ENCODE peak calls at places on chromosomes 1 and 21, in seven cellular contexts. One of them, this sample, is unnamed.
A peak's percentile ranks its signal among the peaks of the same experiment; 100 is the strongest.

GRCh38 chr1:150420560-150421265 is 56.8 kb downstream of the RPRD2 start:
- DNase-seq in endothelial cell of umbilical vein: peak; percentile 83
- DNase-seq in GM12878: no peak
- DNase-seq in K562: no peak
- DNase-seq in HCT116: no peak
- DNase-seq in SK-N-SH: peak; percentile 47
- DNase-seq in HepG2: no peak
- DNase-seq in this sample: no peak

GRCh38 chr1:223776075-223776814 is 63.9 kb downstream of the CAPN2 start:
- DNase-seq in K562: peak; percentile 86
- DNase-seq in HepG2: no peak
- DNase-seq in GM12878: no peak
- DNase-seq in SK-N-SH: no peak
- DNase-seq in HCT116: peak; percentile 38
- DNase-seq in endothelial cell of umbilical vein: peak; percentile 95
- DNase-seq in this sample: no peak

GRCh38 chr1:185690527-185690926 is 43.7 kb upstream of the HMCN1 start:
- DNase-seq in K562: no peak
- DNase-seq in HCT116: no peak
- DNase-seq in endothelial cell of umbilical vein: no peak
- DNase-seq in HepG2: no peak
- DNase-seq in GM12878: no peak
- DNase-seq in SK-N-SH: no peak
- DNase-seq in this sample: no peak

GRCh38 chr1:153805042-153805745 is 30.0 kb downstream of the SLC27A3 start:
- DNase-seq in GM12878: peak; percentile 98
- DNase-seq in SK-N-SH: no peak
- DNase-seq in K562: peak; percentile 77
- DNase-seq in endothelial cell of umbilical vein: peak; percentile 19
- DNase-seq in HCT116: peak; percentile 78
- DNase-seq in HepG2: no peak
- DNase-seq in this sample: no peak

GRCh38 chr21:19684328-19684727 is 1280.7 kb upstream of the TMPRSS15 start:
- DNase-seq in GM12878: no peak
- DNase-seq in SK-N-SH: peak; percentile 0
- DNase-seq in K562: no peak
- DNase-seq in HCT116: no peak
- DNase-seq in endothelial cell of umbilical vein: no peak
- DNase-seq in HepG2: no peak
- DNase-seq in this sample: no peak

GRCh38 chr1:11671544-11672286 is 7.7 kb downstream of the FBXO6 start:
- DNase-seq in endothelial cell of umbilical vein: peak; percentile 26
- DNase-seq in HepG2: peak; percentile 88
- DNase-seq in GM12878: no peak
- DNase-seq in HCT116: no peak
- DNase-seq in SK-N-SH: no peak
- DNase-seq in K562: peak; percentile 86
- DNase-seq in this sample: no peak

GRCh38 chr1:12191242-12192032 is 24.6 kb downstream of the TNFRSF1B start:
- DNase-seq in endothelial cell of umbilical vein: no peak
- DNase-seq in GM12878: no peak
- DNase-seq in HCT116: no peak
- DNase-seq in SK-N-SH: no peak
- DNase-seq in K562: no peak
- DNase-seq in HepG2: no peak
- DNase-seq in this sample: no peak

GRCh38 chr1:112954059-112954458 is 1.9 kb downstream of the SLC16A1 start:
- DNase-seq in SK-N-SH: no peak
- DNase-seq in endothelial cell of umbilical vein: peak; percentile 57
- DNase-seq in HepG2: no peak
- DNase-seq in K562: peak; percentile 21
- DNase-seq in HCT116: no peak
- DNase-seq in GM12878: no peak
- DNase-seq in this sample: no peak

GRCh38 chr1:208475449-208475848 is 231.3 kb upstream of the PLXNA2 start:
- DNase-seq in K562: no peak
- DNase-seq in SK-N-SH: no peak
- DNase-seq in HCT116: no peak
- DNase-seq in GM12878: no peak
- DNase-seq in HepG2: no peak
- DNase-seq in endothelial cell of umbilical vein: no peak
- DNase-seq in this sample: no peak

GRCh38 chr1:223215026-223215425 is 72.0 kb upstream of the TLR5 start:
- DNase-seq in endothelial cell of umbilical vein: no peak
- DNase-seq in SK-N-SH: no peak
- DNase-seq in GM12878: no peak
- DNase-seq in K562: no peak
- DNase-seq in HCT116: no peak
- DNase-seq in HepG2: no peak
- DNase-seq in this sample: no peak

GRCh38 chr1:18294437-18295176 is 186.1 kb upstream of the KLHDC7A start:
- DNase-seq in SK-N-SH: no peak
- DNase-seq in GM12878: no peak
- DNase-seq in endothelial cell of umbilical vein: no peak
- DNase-seq in HCT116: no peak
- DNase-seq in K562: no peak
- DNase-seq in HepG2: no peak
- DNase-seq in this sample: no peak

GRCh38 chr1:62841587-62842169 is 57.7 kb downstream of the ATG4C start:
- DNase-seq in SK-N-SH: peak; percentile 52
- DNase-seq in K562: peak; percentile 71
- DNase-seq in HepG2: peak; percentile 54
- DNase-seq in endothelial cell of umbilical vein: peak; percentile 70
- DNase-seq in GM12878: peak; percentile 15
- DNase-seq in HCT116: peak; percentile 49
- DNase-seq in this sample: peak; percentile 84

GRCh38 chr1:85198864-85199263 is 2.0 kb downstream of the SYDE2 start:
- DNase-seq in K562: no peak
- DNase-seq in endothelial cell of umbilical vein: peak; percentile 24
- DNase-seq in GM12878: no peak
- DNase-seq in HCT116: no peak
- DNase-seq in HepG2: no peak
- DNase-seq in SK-N-SH: no peak
- DNase-seq in this sample: no peak

GRCh38 chr1:17559618-17560419 is 20.3 kb downstream of the ARHGEF10L start:
- DNase-seq in HCT116: no peak
- DNase-seq in SK-N-SH: no peak
- DNase-seq in K562: no peak
- DNase-seq in endothelial cell of umbilical vein: no peak
- DNase-seq in HepG2: no peak
- DNase-seq in GM12878: no peak
- DNase-seq in this sample: no peak

GRCh38 chr1:118783095-118783758 is 204.9 kb downstream of the TBX15 start:
- DNase-seq in HepG2: no peak
- DNase-seq in HCT116: no peak
- DNase-seq in GM12878: no peak
- DNase-seq in K562: no peak
- DNase-seq in endothelial cell of umbilical vein: no peak
- DNase-seq in SK-N-SH: no peak
- DNase-seq in this sample: no peak

GRCh38 chr1:1302951-1303509 is 4.7 kb downstream of the ACAP3 start:
- DNase-seq in GM12878: no peak
- DNase-seq in SK-N-SH: no peak
- DNase-seq in K562: no peak
- DNase-seq in endothelial cell of umbilical vein: no peak
- DNase-seq in HCT116: no peak
- DNase-seq in HepG2: no peak
- DNase-seq in this sample: no peak

GRCh38 chr1:202811296-202812175 is 782 bp downstream of the PCAT6 start:
- DNase-seq in K562: peak; percentile 44
- DNase-seq in HCT116: no peak
- DNase-seq in GM12878: no peak
- DNase-seq in endothelial cell of umbilical vein: no peak
- DNase-seq in SK-N-SH: peak; percentile 71
- DNase-seq in HepG2: peak; percentile 29
- DNase-seq in this sample: no peak

GRCh38 chr21:33470701-33471100 is 9.1 kb downstream of the TMEM50B start:
- DNase-seq in K562: no peak
- DNase-seq in SK-N-SH: no peak
- DNase-seq in GM12878: no peak
- DNase-seq in endothelial cell of umbilical vein: no peak
- DNase-seq in HCT116: no peak
- DNase-seq in HepG2: no peak
- DNase-seq in this sample: no peak

GRCh38 chr21:33477066-33477465 is 2.7 kb downstream of the TMEM50B start:
- DNase-seq in HepG2: no peak
- DNase-seq in K562: no peak
- DNase-seq in HCT116: no peak
- DNase-seq in SK-N-SH: no peak
- DNase-seq in GM12878: no peak
- DNase-seq in endothelial cell of umbilical vein: no peak
- DNase-seq in this sample: no peak

GRCh38 chr21:33478182-33478581 is 1.6 kb downstream of the TMEM50B start:
- DNase-seq in GM12878: no peak
- DNase-seq in SK-N-SH: no peak
- DNase-seq in HCT116: no peak
- DNase-seq in K562: peak; percentile 20
- DNase-seq in endothelial cell of umbilical vein: no peak
- DNase-seq in HepG2: no peak
- DNase-seq in this sample: no peak

GRCh38 chr21:33478858-33479678 is 706 bp downstream of the TMEM50B start:
- DNase-seq in endothelial cell of umbilical vein: peak; percentile 48
- DNase-seq in HCT116: no peak
- DNase-seq in HepG2: peak; percentile 10
- DNase-seq in SK-N-SH: peak; percentile 69
- DNase-seq in GM12878: no peak
- DNase-seq in K562: peak; percentile 64
- DNase-seq in this sample: no peak

DNA sequence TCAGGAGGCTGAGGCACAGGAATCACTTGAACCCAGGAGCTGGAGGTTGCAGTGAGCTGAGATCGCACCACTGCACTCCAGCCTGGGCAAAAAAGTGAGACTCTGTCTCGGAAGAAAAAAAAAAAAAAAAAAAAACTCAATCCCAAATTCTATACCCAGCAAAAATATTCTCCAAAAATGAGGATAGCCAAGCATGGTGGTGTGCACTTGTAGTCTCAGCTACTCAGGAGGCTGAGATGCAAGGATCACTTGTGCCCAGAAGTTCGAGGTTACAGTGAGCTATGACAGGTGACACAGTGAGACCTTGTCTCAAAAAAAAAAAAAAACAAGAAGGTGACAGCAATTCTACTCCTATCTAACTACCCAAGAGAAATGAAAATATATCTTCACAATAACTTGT is 6.4 kb downstream of the TMEM50B start:
- DNase-seq in endothelial cell of umbilical vein: no peak
- DNase-seq in K562: no peak
- DNase-seq in HepG2: no peak
- DNase-seq in SK-N-SH: no peak
- DNase-seq in HCT116: no peak
- DNase-seq in GM12878: no peak
- DNase-seq in this sample: no peak
- H3K4me3 ChIP-seq in endothelial cell of umbilical vein: no peak overlapping the region
- H3K4me3 ChIP-seq in K562: no peak overlapping the region
- H3K4me3 ChIP-seq in HepG2: no peak overlapping the region
- H3K4me3 ChIP-seq in SK-N-SH: no peak overlapping the region
- H3K4me3 ChIP-seq in HCT116: no peak overlapping the region
- H3K4me3 ChIP-seq in GM12878: no peak overlapping the region
- H3K4me3 ChIP-seq in this sample: no peak overlapping the region

DNA sequence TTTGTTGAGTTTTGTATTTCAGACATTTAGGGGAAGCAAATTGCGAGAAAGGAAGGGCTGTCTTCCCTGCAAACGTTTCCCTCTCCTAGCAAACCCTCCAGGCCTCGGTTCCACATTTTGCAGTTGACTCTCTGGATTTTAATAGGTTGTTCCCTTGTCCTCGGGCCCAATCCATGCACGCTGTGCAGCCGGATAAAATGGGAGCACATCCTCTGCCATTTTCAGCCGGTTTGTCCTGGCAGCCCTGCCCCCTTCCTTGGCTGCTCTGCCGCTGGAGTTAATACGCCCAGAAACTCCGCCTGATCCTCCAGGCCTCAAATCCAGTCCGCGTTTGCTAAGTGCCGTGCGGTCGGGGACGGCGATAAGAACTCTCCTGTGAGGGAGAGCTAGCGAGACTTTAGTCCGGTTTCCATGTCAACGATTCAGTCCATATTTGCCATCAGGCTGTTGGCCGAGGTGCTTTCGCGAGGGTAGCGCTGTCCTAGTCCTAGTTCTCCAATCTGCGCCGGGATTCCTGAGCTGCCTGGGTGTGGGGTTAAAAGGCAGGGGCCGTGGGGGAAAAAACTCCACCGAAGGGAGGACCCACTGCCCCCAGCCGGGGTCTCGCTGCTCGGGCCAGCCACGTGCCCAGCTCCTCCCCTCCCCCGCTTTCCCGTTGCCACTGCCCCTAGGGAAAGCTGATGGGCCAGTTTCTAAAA is 2.9 kb upstream of the ARID1A start:
- DNase-seq in K562: peak; percentile 99
- DNase-seq in GM12878: peak; percentile 94
- DNase-seq in SK-N-SH: peak; percentile 82
- DNase-seq in HepG2: peak; percentile 97
- DNase-seq in HCT116: peak; percentile 98
- DNase-seq in endothelial cell of umbilical vein: peak; percentile 98
- DNase-seq in this sample: peak; percentile 97
- TF ChIP-seq POLR2AphosphoS5 in K562: peak; percentile 78
- TF ChIP-seq POLR2AphosphoS5 in GM12878: peak; percentile 60
- TF ChIP-seq POLR2AphosphoS5 in SK-N-SH: peak; percentile 80
- TF ChIP-seq POLR2AphosphoS5 in HepG2: peak; percentile 61
- TF ChIP-seq POLR2AphosphoS5 in HCT116: peak; percentile 59
- TF ChIP-seq POLR2AphosphoS5 in endothelial cell of umbilical vein: peak; percentile 41
- TF ChIP-seq POLR2AphosphoS5 in this sample: peak; percentile 63

DNA sequence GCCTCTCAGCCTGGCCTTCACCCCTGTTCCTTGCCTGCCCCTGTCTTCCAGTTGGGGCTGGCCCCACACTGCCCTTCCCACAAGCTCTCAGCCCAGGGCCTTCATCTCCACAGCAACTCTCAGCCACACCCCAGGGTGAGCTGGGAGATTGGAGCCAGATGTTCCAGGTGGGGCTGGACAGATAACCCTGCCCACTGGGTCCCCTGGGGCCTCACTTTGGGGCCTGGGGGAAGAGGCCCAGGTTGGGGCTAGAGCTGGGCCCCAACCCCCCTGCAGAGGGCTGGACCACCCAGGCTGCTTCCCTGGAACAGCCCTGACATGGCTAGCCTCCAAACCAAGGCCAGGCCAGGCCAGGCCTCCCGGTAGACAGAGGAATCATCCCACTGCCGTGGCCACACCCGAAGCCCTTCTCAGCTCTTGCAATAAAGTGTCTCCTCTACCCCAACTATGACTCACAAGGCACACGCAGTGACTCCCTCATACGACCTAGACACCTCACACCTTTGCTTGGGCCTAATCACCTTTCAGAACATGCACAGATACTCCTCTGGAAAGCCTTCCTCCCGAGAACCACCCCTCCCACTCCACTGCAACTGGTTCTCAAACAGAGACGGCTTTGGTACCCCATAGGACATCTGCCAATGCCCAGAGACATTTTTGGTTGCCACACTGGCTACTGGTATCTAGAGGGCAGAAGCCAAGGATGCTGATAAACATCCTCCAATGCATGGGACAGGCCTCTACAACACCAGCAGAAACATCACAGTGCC is 22.2 kb downstream of the SLC2A1 start:
- DNase-seq in HepG2: no peak
- DNase-seq in endothelial cell of umbilical vein: no peak
- DNase-seq in SK-N-SH: no peak
- DNase-seq in GM12878: no peak
- DNase-seq in HCT116: peak; percentile 75
- DNase-seq in K562: peak; percentile 98
- DNase-seq in this sample: no peak
- H3K9ac ChIP-seq in HepG2: no peak overlapping the region
- H3K9ac ChIP-seq in endothelial cell of umbilical vein: no peak overlapping the region
- H3K9ac ChIP-seq in SK-N-SH: peak overlapping the region; percentile 28
- H3K9ac ChIP-seq in GM12878: no peak overlapping the region
- H3K9ac ChIP-seq in HCT116: peak overlapping the region; percentile 52
- H3K9ac ChIP-seq in K562: peak overlapping the region; percentile 61
- H3K9ac ChIP-seq in this sample: no peak overlapping the region

GRCh38 chr1:192939440-192939839 is 119.7 kb downstream of the UCHL5 start:
- DNase-seq in HCT116: no peak
- DNase-seq in HepG2: no peak
- DNase-seq in endothelial cell of umbilical vein: peak; percentile 25
- DNase-seq in SK-N-SH: no peak
- DNase-seq in K562: peak; percentile 14
- DNase-seq in GM12878: no peak
- DNase-seq in this sample: no peak
- H3K4me3 ChIP-seq in HCT116: no peak overlapping the region
- H3K4me3 ChIP-seq in HepG2: no peak overlapping the region
- H3K4me3 ChIP-seq in endothelial cell of umbilical vein: no peak overlapping the region
- H3K4me3 ChIP-seq in SK-N-SH: no peak overlapping the region
- H3K4me3 ChIP-seq in K562: no peak overlapping the region
- H3K4me3 ChIP-seq in GM12878: no peak overlapping the region
- H3K4me3 ChIP-seq in this sample: no peak overlapping the region